ENCODE peak calls at places on chromosome 6, in ten cellular contexts. One of them, this sample, is unnamed.

GRCh38 chr6:169887529-169888140 is 136.2 kb downstream of the ERMARD start:
- DNase-seq in cardiac muscle cell: no peak
- DNase-seq in astrocyte of the spinal cord: no peak
- DNase-seq in transverse colon: no peak
- DNase-seq in astrocyte: no peak
- DNase-seq in endodermal cell: no peak
- DNase-seq in H9: no peak
- DNase-seq in right lobe of liver: no peak
- DNase-seq in D721Med: no peak
- DNase-seq in endothelial cell: no peak
- DNase-seq in this sample: no peak

GRCh38 chr6:34865107-34865506 is 22.7 kb downstream of the TAF11 start:
- DNase-seq in cardiac muscle cell: peak
- DNase-seq in astrocyte of the spinal cord: no peak
- DNase-seq in transverse colon: no peak
- DNase-seq in astrocyte: no peak
- DNase-seq in endodermal cell: no peak
- DNase-seq in H9: no peak
- DNase-seq in right lobe of liver: no peak
- DNase-seq in D721Med: no peak
- DNase-seq in endothelial cell: no peak
- DNase-seq in this sample: no peak

GRCh38 chr6:22062807-22063408 is 233.9 kb downstream of the PRL start:
- DNase-seq in cardiac muscle cell: no peak
- DNase-seq in astrocyte of the spinal cord: no peak
- DNase-seq in transverse colon: no peak
- DNase-seq in astrocyte: no peak
- DNase-seq in endodermal cell: no peak
- DNase-seq in H9: no peak
- DNase-seq in right lobe of liver: no peak
- DNase-seq in D721Med: no peak
- DNase-seq in endothelial cell: no peak
- DNase-seq in this sample: no peak

GRCh38 chr6:41728073-41728936 is 7.1 kb downstream of the TFEB start:
- DNase-seq in cardiac muscle cell: no peak
- DNase-seq in astrocyte of the spinal cord: no peak
- DNase-seq in transverse colon: peak
- DNase-seq in astrocyte: no peak
- DNase-seq in endodermal cell: no peak
- DNase-seq in H9: no peak
- DNase-seq in right lobe of liver: no peak
- DNase-seq in D721Med: no peak
- DNase-seq in endothelial cell: no peak
- DNase-seq in this sample: no peak

GRCh38 chr6:169847773-169848380 is 96.5 kb downstream of the ERMARD start:
- DNase-seq in cardiac muscle cell: no peak
- DNase-seq in astrocyte of the spinal cord: no peak
- DNase-seq in transverse colon: no peak
- DNase-seq in astrocyte: no peak
- DNase-seq in endodermal cell: peak
- DNase-seq in H9: peak
- DNase-seq in right lobe of liver: no peak
- DNase-seq in D721Med: no peak
- DNase-seq in endothelial cell: no peak
- DNase-seq in this sample: no peak

GRCh38 chr6:150599199-150600002 is at the start of gene PLEKHG1:
- DNase-seq in cardiac muscle cell: peak
- DNase-seq in astrocyte of the spinal cord: peak
- DNase-seq in transverse colon: peak
- DNase-seq in astrocyte: peak
- DNase-seq in endodermal cell: peak
- DNase-seq in H9: peak
- DNase-seq in right lobe of liver: peak
- DNase-seq in D721Med: no peak
- DNase-seq in endothelial cell: peak
- DNase-seq in this sample: peak

GRCh38 chr6:145699462-145699861 is 35.9 kb downstream of the EPM2A start:
- DNase-seq in cardiac muscle cell: peak
- DNase-seq in astrocyte of the spinal cord: peak
- DNase-seq in transverse colon: no peak
- DNase-seq in astrocyte: peak
- DNase-seq in endodermal cell: no peak
- DNase-seq in H9: no peak
- DNase-seq in right lobe of liver: no peak
- DNase-seq in D721Med: no peak
- DNase-seq in endothelial cell: no peak
- DNase-seq in this sample: no peak

GRCh38 chr6:12709116-12709515 is 7.5 kb upstream of the PHACTR1 start:
- DNase-seq in cardiac muscle cell: peak
- DNase-seq in astrocyte of the spinal cord: peak
- DNase-seq in transverse colon: no peak
- DNase-seq in astrocyte: peak
- DNase-seq in endodermal cell: peak
- DNase-seq in H9: no peak
- DNase-seq in right lobe of liver: no peak
- DNase-seq in D721Med: no peak
- DNase-seq in endothelial cell: no peak
- DNase-seq in this sample: no peak

GRCh38 chr6:166958926-166959861 is 2.8 kb upstream of the RNASET2 start:
- DNase-seq in cardiac muscle cell: peak
- DNase-seq in astrocyte of the spinal cord: no peak
- DNase-seq in transverse colon: peak
- DNase-seq in astrocyte: no peak
- DNase-seq in endodermal cell: no peak
- DNase-seq in H9: no peak
- DNase-seq in right lobe of liver: no peak
- DNase-seq in D721Med: no peak
- DNase-seq in endothelial cell: no peak
- DNase-seq in this sample: no peak

GRCh38 chr6:170114187-170114945 is 176.5 kb downstream of the DLL1 start:
- DNase-seq in cardiac muscle cell: no peak
- DNase-seq in astrocyte of the spinal cord: no peak
- DNase-seq in transverse colon: no peak
- DNase-seq in astrocyte: no peak
- DNase-seq in endodermal cell: no peak
- DNase-seq in H9: no peak
- DNase-seq in right lobe of liver: no peak
- DNase-seq in D721Med: no peak
- DNase-seq in endothelial cell: no peak
- DNase-seq in this sample: no peak

GRCh38 chr6:139330271-139330670 is 38.5 kb upstream of the TXLNB start:
- DNase-seq in cardiac muscle cell: no peak
- DNase-seq in astrocyte of the spinal cord: no peak
- DNase-seq in transverse colon: no peak
- DNase-seq in astrocyte: no peak
- DNase-seq in endodermal cell: no peak
- DNase-seq in H9: no peak
- DNase-seq in right lobe of liver: no peak
- DNase-seq in D721Med: no peak
- DNase-seq in endothelial cell: no peak
- DNase-seq in this sample: no peak

GRCh38 chr6:99219788-99220187 is 129.7 kb downstream of the FAXC start:
- DNase-seq in cardiac muscle cell: no peak
- DNase-seq in astrocyte of the spinal cord: no peak
- DNase-seq in transverse colon: no peak
- DNase-seq in astrocyte: no peak
- DNase-seq in endodermal cell: peak
- DNase-seq in H9: peak
- DNase-seq in right lobe of liver: no peak
- DNase-seq in D721Med: no peak
- DNase-seq in endothelial cell: peak
- DNase-seq in this sample: peak

GRCh38 chr6:50711686-50712085 is 1.6 kb upstream of the TFAP2D start:
- DNase-seq in cardiac muscle cell: no peak
- DNase-seq in astrocyte of the spinal cord: no peak
- DNase-seq in transverse colon: no peak
- DNase-seq in astrocyte: no peak
- DNase-seq in endodermal cell: no peak
- DNase-seq in H9: no peak
- DNase-seq in right lobe of liver: no peak
- DNase-seq in D721Med: no peak
- DNase-seq in endothelial cell: no peak
- DNase-seq in this sample: no peak

GRCh38 chr6:14799928-14800327 is 445.9 kb upstream of the JARID2 start:
- DNase-seq in cardiac muscle cell: peak
- DNase-seq in astrocyte of the spinal cord: peak
- DNase-seq in transverse colon: peak
- DNase-seq in astrocyte: peak
- DNase-seq in endodermal cell: peak
- DNase-seq in H9: peak
- DNase-seq in right lobe of liver: peak
- DNase-seq in D721Med: no peak
- DNase-seq in endothelial cell: peak
- DNase-seq in this sample: peak

GRCh38 chr6:113920663-113921267 is 50.2 kb downstream of the HDAC2 start:
- DNase-seq in cardiac muscle cell: no peak
- DNase-seq in astrocyte of the spinal cord: no peak
- DNase-seq in transverse colon: no peak
- DNase-seq in astrocyte: no peak
- DNase-seq in endodermal cell: no peak
- DNase-seq in H9: no peak
- DNase-seq in right lobe of liver: no peak
- DNase-seq in D721Med: no peak
- DNase-seq in endothelial cell: no peak
- DNase-seq in this sample: no peak

GRCh38 chr6:134010400-134010799 is 42.0 kb downstream of the SLC2A12 start:
- DNase-seq in cardiac muscle cell: no peak
- DNase-seq in astrocyte of the spinal cord: no peak
- DNase-seq in transverse colon: no peak
- DNase-seq in astrocyte: no peak
- DNase-seq in endodermal cell: no peak
- DNase-seq in H9: no peak
- DNase-seq in right lobe of liver: no peak
- DNase-seq in D721Med: no peak
- DNase-seq in endothelial cell: no peak
- DNase-seq in this sample: no peak

GRCh38 chr6:81486234-81486633 is 266.2 kb downstream of the TENT5A start:
- DNase-seq in cardiac muscle cell: no peak
- DNase-seq in astrocyte of the spinal cord: no peak
- DNase-seq in transverse colon: no peak
- DNase-seq in astrocyte: no peak
- DNase-seq in endodermal cell: no peak
- DNase-seq in H9: no peak
- DNase-seq in right lobe of liver: no peak
- DNase-seq in D721Med: no peak
- DNase-seq in endothelial cell: no peak
- DNase-seq in this sample: no peak

GRCh38 chr6:81487489-81487888 is 265.0 kb downstream of the TENT5A start:
- DNase-seq in cardiac muscle cell: peak
- DNase-seq in astrocyte of the spinal cord: peak
- DNase-seq in transverse colon: peak
- DNase-seq in astrocyte: peak
- DNase-seq in endodermal cell: peak
- DNase-seq in H9: no peak
- DNase-seq in right lobe of liver: no peak
- DNase-seq in D721Med: no peak
- DNase-seq in endothelial cell: no peak
- DNase-seq in this sample: peak

GRCh38 chr6:81491486-81492101 is 260.9 kb downstream of the TENT5A start:
- DNase-seq in cardiac muscle cell: no peak
- DNase-seq in astrocyte of the spinal cord: no peak
- DNase-seq in transverse colon: no peak
- DNase-seq in astrocyte: no peak
- DNase-seq in endodermal cell: no peak
- DNase-seq in H9: no peak
- DNase-seq in right lobe of liver: no peak
- DNase-seq in D721Med: no peak
- DNase-seq in endothelial cell: no peak
- DNase-seq in this sample: no peak
- TF ChIP-seq CTCF in cardiac muscle cell: no peak
- TF ChIP-seq CTCF in astrocyte of the spinal cord: no peak
- TF ChIP-seq CTCF in transverse colon: no peak
- TF ChIP-seq CTCF in astrocyte: no peak
- TF ChIP-seq CTCF in endodermal cell: no peak
- TF ChIP-seq CTCF in H9: no peak
- TF ChIP-seq CTCF in right lobe of liver: no peak
- TF ChIP-seq CTCF in D721Med: no peak
- TF ChIP-seq CTCF in endothelial cell: no peak
- TF ChIP-seq CTCF in this sample: no peak

DNA sequence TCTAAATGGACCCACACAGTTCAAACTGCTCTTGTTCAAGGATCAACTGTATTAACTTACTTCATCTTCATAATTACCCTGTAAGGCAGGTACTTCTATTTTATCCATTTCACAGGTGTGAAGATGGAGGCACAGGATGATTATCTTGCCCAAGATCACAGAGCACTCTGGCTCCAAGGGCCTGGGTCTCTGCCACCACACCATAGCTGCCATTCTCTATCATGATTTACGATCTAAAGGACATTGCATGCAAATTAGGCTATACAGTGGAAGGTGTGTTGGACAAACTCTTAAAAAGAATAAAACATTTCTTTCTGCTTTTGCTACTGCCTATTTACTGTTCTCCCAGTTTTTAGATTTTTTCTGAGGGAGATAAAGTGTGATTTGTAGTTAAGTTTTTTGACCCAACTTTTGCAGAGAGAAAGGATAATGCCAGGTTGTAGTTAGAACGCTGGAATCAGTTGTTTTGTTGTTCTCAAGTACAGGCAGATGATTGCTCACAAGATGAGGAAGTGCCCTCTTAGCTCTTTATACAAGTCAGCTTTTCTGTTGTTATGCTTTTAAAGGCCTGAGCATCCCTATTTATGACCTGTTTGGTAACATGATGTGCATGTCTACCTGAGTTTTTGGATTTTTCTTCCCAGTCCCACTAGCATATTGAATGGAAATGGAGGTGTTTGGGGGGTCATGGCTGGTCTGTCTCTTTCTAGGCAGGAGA is 247.9 kb downstream of the ZFAND3 start:
- DNase-seq in cardiac muscle cell: no peak
- DNase-seq in astrocyte of the spinal cord: no peak
- DNase-seq in transverse colon: no peak
- DNase-seq in astrocyte: no peak
- DNase-seq in endodermal cell: no peak
- DNase-seq in H9: no peak
- DNase-seq in right lobe of liver: no peak
- DNase-seq in D721Med: no peak
- DNase-seq in endothelial cell: no peak
- DNase-seq in this sample: no peak
- TF ChIP-seq CTCF in cardiac muscle cell: no peak
- TF ChIP-seq CTCF in astrocyte of the spinal cord: no peak
- TF ChIP-seq CTCF in transverse colon: no peak
- TF ChIP-seq CTCF in astrocyte: no peak
- TF ChIP-seq CTCF in endodermal cell: no peak
- TF ChIP-seq CTCF in H9: no peak
- TF ChIP-seq CTCF in right lobe of liver: no peak
- TF ChIP-seq CTCF in D721Med: no peak
- TF ChIP-seq CTCF in endothelial cell: no peak
- TF ChIP-seq CTCF in this sample: no peak

GRCh38 chr6:46469021-46469420 is 22.2 kb downstream of the RCAN2 start:
- DNase-seq in cardiac muscle cell: no peak
- DNase-seq in astrocyte of the spinal cord: no peak
- DNase-seq in transverse colon: no peak
- DNase-seq in astrocyte: no peak
- DNase-seq in endodermal cell: no peak
- DNase-seq in H9: no peak
- DNase-seq in right lobe of liver: no peak
- DNase-seq in D721Med: no peak
- DNase-seq in endothelial cell: no peak
- DNase-seq in this sample: no peak
- TF ChIP-seq CTCF in cardiac muscle cell: no peak
- TF ChIP-seq CTCF in astrocyte of the spinal cord: no peak
- TF ChIP-seq CTCF in transverse colon: no peak
- TF ChIP-seq CTCF in astrocyte: no peak
- TF ChIP-seq CTCF in endodermal cell: peak
- TF ChIP-seq CTCF in H9: no peak
- TF ChIP-seq CTCF in right lobe of liver: no peak
- TF ChIP-seq CTCF in D721Med: no peak
- TF ChIP-seq CTCF in endothelial cell: no peak
- TF ChIP-seq CTCF in this sample: no peak

GRCh38 chr6:32069460-32069859 is 31.2 kb downstream of the CYP21A2 start:
- DNase-seq in cardiac muscle cell: no peak
- DNase-seq in astrocyte of the spinal cord: no peak
- DNase-seq in transverse colon: no peak
- DNase-seq in astrocyte: no peak
- DNase-seq in endodermal cell: no peak
- DNase-seq in H9: no peak
- DNase-seq in right lobe of liver: no peak
- DNase-seq in D721Med: no peak
- DNase-seq in endothelial cell: no peak
- DNase-seq in this sample: no peak
- TF ChIP-seq CTCF in cardiac muscle cell: no peak
- TF ChIP-seq CTCF in astrocyte of the spinal cord: no peak
- TF ChIP-seq CTCF in transverse colon: no peak
- TF ChIP-seq CTCF in astrocyte: no peak
- TF ChIP-seq CTCF in endodermal cell: no peak
- TF ChIP-seq CTCF in H9: no peak
- TF ChIP-seq CTCF in right lobe of liver: no peak
- TF ChIP-seq CTCF in D721Med: no peak
- TF ChIP-seq CTCF in endothelial cell: no peak
- TF ChIP-seq CTCF in this sample: no peak

This sample was measured in glutamatergic neuron.